ENCODE peak calls at places on chromosomes 11 and 22, in five cellular contexts. O, Y, A, N and K are unnamed samples.

GRCh38 chr22:29032584-29032983 is 29.0 kb downstream of the C22orf31 start:
- DNase-seq in O (no peak), Y (no peak), A (no peak), N (no peak), K (no peak)

GRCh38 chr11:45757672-45758071 is 47.3 kb upstream of the SLC35C1 start:
- DNase-seq in O (no peak), Y (no peak), A (no peak), N (no peak), K (no peak)

GRCh38 chr22:32868928-32869327 is 67.4 kb downstream of the TIMP3 start:
- DNase-seq in O (no peak), Y (no peak), A (no peak), N (no peak), K (no peak)

GRCh38 chr11:108620958-108621772 is 27.6 kb upstream of the EXPH5 start:
- DNase-seq in O (no peak), Y (peak; percentile 86), A (no peak), N (no peak), K (no peak)

GRCh38 chr22:38981005-38981658 is 1.0 kb upstream of the APOBEC3B start:
- DNase-seq in O (no peak), Y (no peak), A (peak; percentile 67), N (no peak), K (peak; percentile 59)

GRCh38 chr11:44304091-44305084 is 5.6 kb downstream of the ALX4 start:
- DNase-seq in O (no peak), Y (no peak), A (no peak), N (peak; percentile 43), K (no peak)

GRCh38 chr11:60563553-60564235 is 48.5 kb downstream of the MS4A13 start:
- DNase-seq in O (no peak), Y (no peak), A (no peak), N (peak; percentile 11), K (no peak)

GRCh38 chr11:68749501-68750196 is 1.7 kb downstream of the TESMIN start:
- DNase-seq in O (no peak), Y (no peak), A (no peak), N (no peak), K (no peak)

GRCh38 chr11:28674432-28675076 is 566.4 kb downstream of the METTL15 start:
- DNase-seq in O (peak; percentile 10), Y (no peak), A (no peak), N (peak; percentile 5), K (peak; percentile 32)

GRCh38 chr11:77198440-77198849 is 70.4 kb downstream of the MYO7A start:
- DNase-seq in O (peak; percentile 44), Y (no peak), A (peak; percentile 41), N (peak; percentile 40), K (peak; percentile 68)

GRCh38 chr11:35166369-35167360 is 27.7 kb downstream of the CD44 start:
- DNase-seq in O (no peak), Y (no peak), A (no peak), N (no peak), K (no peak)

GRCh38 chr11:118615282-118615979 is 8.0 kb downstream of the PHLDB1 start:
- DNase-seq in O (peak; percentile 88), Y (no peak), A (peak; percentile 58), N (peak; percentile 92), K (no peak)

GRCh38 chr11:47188262-47188661 is 2.0 kb upstream of the PACSIN3 start:
- DNase-seq in O (no peak), Y (no peak), A (no peak), N (no peak), K (no peak)

GRCh38 chr11:120225372-120225909 is 14.5 kb upstream of the POU2F3 start:
- DNase-seq in O (no peak), Y (no peak), A (no peak), N (no peak), K (no peak)

GRCh38 chr11:16966633-16967346 is 47.4 kb downstream of the PLEKHA7 start:
- DNase-seq in O (no peak), Y (no peak), A (no peak), N (no peak), K (no peak)

GRCh38 chr22:19449422-19449767 is 1.9 kb upstream of the C22orf39 start:
- DNase-seq in O (no peak), Y (no peak), A (no peak), N (no peak), K (no peak)

GRCh38 chr11:35234836-35235235 is 95.9 kb downstream of the CD44 start:
- DNase-seq in O (no peak), Y (no peak), A (no peak), N (no peak), K (no peak)

GRCh38 chr11:70142171-70142875 is 60.8 kb upstream of the FADD start:
- DNase-seq in O (no peak), Y (no peak), A (no peak), N (peak; percentile 47), K (no peak)

GRCh38 chr22:46748948-46749681 is 11.1 kb upstream of the CERK start:
- DNase-seq in O (no peak), Y (no peak), A (no peak), N (no peak), K (no peak)

GRCh38 chr11:7796842-7797241 is at the start of gene OR5P2:
- DNase-seq in O (no peak), Y (no peak), A (no peak), N (no peak), K (no peak)

GRCh38 chr11:7787239-7787638 is 9.5 kb downstream of the OR5P2 start:
- DNase-seq in O (no peak), Y (no peak), A (no peak), N (no peak), K (no peak)

GRCh38 chr11:7793233-7793632 is 3.5 kb downstream of the OR5P2 start:
- DNase-seq in O (no peak), Y (no peak), A (no peak), N (no peak), K (no peak)
- TF ChIP-seq SUZ12 in O (no peak), Y (no peak), A (no peak), N (no peak), K (no peak)

GRCh38 chr11:114197799-114198500 is 98.2 kb upstream of the NNMT start:
- DNase-seq in O (no peak), Y (no peak), A (no peak), N (no peak), K (no peak)

GRCh38 chr11:114195981-114196731 is 100.0 kb upstream of the NNMT start:
- DNase-seq in O (no peak), Y (no peak), A (no peak), N (no peak), K (no peak)

GRCh38 chr11:114193730-114194674 is 102.2 kb upstream of the NNMT start:
- DNase-seq in O (no peak), Y (no peak), A (no peak), N (no peak), K (no peak)

GRCh38 chr11:114199051-114199450 is 97.1 kb upstream of the NNMT start:
- DNase-seq in O (no peak), Y (no peak), A (no peak), N (no peak), K (no peak)

DNA sequence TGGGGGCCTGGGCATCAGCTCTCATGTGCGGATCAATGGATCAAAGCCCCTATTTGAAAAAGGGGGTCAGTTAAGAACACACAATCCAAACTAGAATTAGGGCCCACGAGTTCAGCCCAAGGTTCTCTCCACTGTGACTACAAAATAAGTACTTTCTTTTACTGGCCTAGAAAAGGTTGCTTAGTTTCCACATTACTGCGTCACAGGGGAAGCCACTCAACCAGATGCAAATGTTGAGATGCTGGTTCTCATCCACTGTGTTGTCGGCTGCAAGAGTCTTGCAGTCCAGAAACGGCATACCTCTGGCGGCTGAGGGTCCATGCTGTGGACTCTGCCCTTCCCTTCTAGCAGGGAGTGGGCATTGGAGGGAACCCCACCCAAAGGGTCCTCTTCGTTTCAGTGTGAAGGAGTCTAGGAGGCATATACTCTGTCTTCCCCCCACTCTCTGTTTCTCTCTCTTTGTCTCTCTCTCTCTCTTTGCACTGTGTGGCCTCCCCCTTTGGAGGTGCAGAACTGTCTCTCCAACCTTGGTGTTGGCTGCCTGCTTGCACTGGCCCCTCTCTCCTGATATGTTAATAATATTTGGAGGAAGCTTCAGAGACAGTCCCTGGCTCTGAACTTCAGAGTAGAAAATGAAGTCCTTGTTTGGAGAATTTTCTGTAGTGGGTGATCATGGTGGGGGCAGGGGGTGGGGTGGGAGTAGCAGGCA is 99.1 kb upstream of the NNMT start:
- DNase-seq in O (no peak), Y (no peak), A (no peak), N (no peak), K (no peak)
- TF ChIP-seq SUZ12 in O (no peak), Y (no peak), A (no peak), N (no peak), K (no peak)

GRCh38 chr11:110077866-110078325 is 15.3 kb upstream of the ZC3H12C start:
- DNase-seq in O (no peak), Y (peak; percentile 86), A (peak; percentile 13), N (no peak), K (no peak)
- TF ChIP-seq SUZ12 in O (no peak), Y (no peak), A (no peak), N (no peak), K (no peak)

DNA sequence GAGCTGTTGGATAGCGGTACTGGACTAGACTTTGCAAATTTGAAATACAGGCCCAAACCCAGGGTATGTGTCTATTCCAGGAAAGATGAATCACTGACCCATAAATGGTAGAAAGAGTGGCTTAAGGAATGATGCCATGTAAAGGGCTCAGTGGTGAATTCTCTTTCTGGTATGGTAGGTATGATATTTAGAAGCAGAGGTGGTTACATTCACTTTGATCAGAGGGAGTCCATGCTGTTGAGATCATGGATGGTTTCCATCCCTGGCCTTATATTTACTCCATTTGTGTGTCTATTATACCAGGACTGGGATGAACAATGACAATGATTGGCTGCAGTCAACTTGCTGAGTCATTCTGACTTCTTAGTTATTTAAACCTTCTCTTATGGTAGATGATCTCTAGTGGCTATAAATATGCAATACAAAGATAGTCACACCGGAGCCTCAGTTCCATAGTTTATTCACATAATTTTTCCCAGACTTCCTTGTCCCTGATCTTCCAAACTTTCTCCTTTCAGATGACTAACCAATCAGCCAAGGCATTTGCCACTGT is 419.8 kb upstream of the LRRC4C start:
- DNase-seq in O (no peak), Y (no peak), A (no peak), N (no peak), K (no peak)
- TF ChIP-seq SUZ12 in O (no peak), Y (no peak), A (no peak), N (no peak), K (no peak)